ENCODE peak calls at places on chromosomes 4 and X, in five cellular contexts. N, H, B, M and Q are unnamed samples. For H3K4me1, the result is how much of the 10 kb centered on the place peaks cover.

GRCh38 chr4:8053688-8054449 is 104.7 kb downstream of the ABLIM2 start:
- DNase-seq in N (no peak), H (no peak), B (no peak), M (no peak), Q (no peak)

GRCh38 chr4:156805696-156806095 is 165.9 kb downstream of the PDGFC start:
- DNase-seq in N (no peak), H (no peak), B (peak), M (no peak), Q (no peak)

GRCh38 chr4:60724623-60725022 is 475.5 kb upstream of the ADGRL3 start:
- DNase-seq in N (no peak), H (peak), B (no peak), M (no peak), Q (no peak)

GRCh38 chr4:126850286-126850685 is 782.5 kb upstream of the INTU start:
- DNase-seq in N (no peak), H (no peak), B (peak), M (no peak), Q (no peak)

GRCh38 chr4:20338841-20339240 is 87.1 kb downstream of the SLIT2 start:
- DNase-seq in N (no peak), H (no peak), B (no peak), M (no peak), Q (no peak)

GRCh38 chrX:103688949-103689348 is 2.5 kb upstream of the MORF4L2 start:
- DNase-seq in N (no peak), H (no peak), B (peak), M (peak), Q (no peak)

GRCh38 chrX:115178473-115178872 is 10.7 kb upstream of the RBMXL3 start:
- DNase-seq in N (no peak), H (no peak), B (no peak), M (no peak), Q (no peak)

GRCh38 chr4:46392421-46392820 is 2.5 kb upstream of the GABRA2 start:
- DNase-seq in N (no peak), H (no peak), B (no peak), M (no peak), Q (no peak)

GRCh38 chr4:71486550-71487323 is 147.9 kb downstream of the SLC4A4 start:
- DNase-seq in N (no peak), H (no peak), B (no peak), M (no peak), Q (no peak)

GRCh38 chr4:2457481-2458295 is 11.2 kb upstream of the RNF4 start:
- DNase-seq in N (peak), H (no peak), B (no peak), M (no peak), Q (no peak)

GRCh38 chrX:152259150-152259549 is 120.8 kb upstream of the MAGEA10 start:
- DNase-seq in N (no peak), H (peak), B (no peak), M (no peak), Q (no peak)

GRCh38 chr4:187608001-187608421 is 387.6 kb upstream of the ZFP42 start:
- DNase-seq in N (no peak), H (no peak), B (no peak), M (no peak), Q (no peak)

GRCh38 chr4:80221161-80221560 is 23.9 kb downstream of the PRDM8 start:
- DNase-seq in N (no peak), H (no peak), B (no peak), M (no peak), Q (no peak)

GRCh38 chrX:22950278-22951266 is 49.2 kb upstream of the DDX53 start:
- DNase-seq in N (peak), H (no peak), B (peak), M (no peak), Q (no peak)

GRCh38 chr4:5887011-5887360 is 5.9 kb downstream of the CRMP1 start:
- DNase-seq in N (no peak), H (no peak), B (no peak), M (no peak), Q (no peak)

GRCh38 chr4:139762715-139763114 is 97.1 kb downstream of the MGST2 start:
- DNase-seq in N (no peak), H (peak), B (no peak), M (no peak), Q (no peak)

GRCh38 chr4:123616970-123617392 is 220.4 kb downstream of the SPRY1 start:
- DNase-seq in N (no peak), H (peak), B (peak), M (peak), Q (peak)

GRCh38 chr4:1003271-1004070 is 8.0 kb upstream of the FGFRL1 start:
- DNase-seq in N (peak), H (no peak), B (no peak), M (no peak), Q (no peak)

GRCh38 chr4:143335979-143336827 is 473 bp upstream of the GAB1 start:
- DNase-seq in N (peak), H (peak), B (peak), M (no peak), Q (peak)

GRCh38 chr4:95742872-95743271 is 97.0 kb upstream of the PDHA2 start:
- DNase-seq in N (no peak), H (no peak), B (peak), M (no peak), Q (no peak)

GRCh38 chr4:10457255-10457801 is at the start of gene ZNF518B:
- DNase-seq in N (peak), H (peak), B (no peak), M (peak), Q (peak)

GRCh38 chr4:118711047-118711446 is 25.9 kb downstream of the METTL14 start:
- DNase-seq in N (no peak), H (no peak), B (no peak), M (no peak), Q (no peak)

GRCh38 chr4:55158957-55159356 is 33.6 kb upstream of the KDR start:
- DNase-seq in N (no peak), H (no peak), B (no peak), M (no peak), Q (no peak)

DNA sequence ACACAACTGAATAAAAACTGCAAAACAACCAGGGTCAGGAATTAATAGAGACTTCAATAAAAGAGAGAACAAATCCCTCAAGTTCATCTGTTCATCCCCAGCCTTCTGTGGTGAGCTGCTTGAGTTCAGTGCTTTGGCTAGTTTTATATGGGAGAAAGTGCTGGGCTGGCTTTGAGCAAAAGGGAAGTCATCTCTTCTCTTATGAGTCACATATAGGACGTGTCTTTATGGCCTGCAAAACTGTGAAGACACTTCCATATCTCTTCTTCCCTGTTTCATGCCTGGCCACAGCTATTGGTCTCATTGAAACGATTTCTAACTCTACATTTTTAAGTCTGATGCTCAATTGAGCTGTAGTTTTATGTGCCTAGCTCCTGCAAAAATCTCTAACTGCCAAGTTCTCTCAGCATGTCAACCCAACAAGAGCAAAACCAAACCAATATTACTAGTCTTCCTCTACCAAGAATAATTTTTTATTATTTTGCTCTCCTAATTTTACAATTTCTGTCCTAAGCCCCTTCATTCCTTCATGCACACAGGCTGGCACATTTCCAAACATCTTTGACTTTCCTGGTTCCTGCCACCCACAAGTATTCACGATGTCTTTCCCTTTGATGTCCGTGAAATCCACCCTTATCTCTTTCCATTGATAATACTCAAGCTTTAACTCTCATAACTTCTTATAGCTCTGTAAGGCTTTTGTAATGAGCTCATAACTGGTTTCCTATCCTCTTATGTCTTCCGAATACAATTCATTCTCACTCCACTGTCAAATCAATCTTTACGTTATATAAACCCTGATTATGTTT is 165.3 kb downstream of the BTC start:
- DNase-seq in N (no peak), H (no peak), B (no peak), M (no peak), Q (peak)
- H3K4me1 ChIP-seq in N (under half), H (under half), B (under half), M (under half), Q (under half)

GRCh38 chrX:133999013-133999705 is 13.8 kb upstream of the GPC3 start:
- DNase-seq in N (no peak), H (no peak), B (no peak), M (no peak), Q (no peak)
- H3K4me1 ChIP-seq in N (under half), H (under half), B (under half), M (under half), Q (under half)

DNA sequence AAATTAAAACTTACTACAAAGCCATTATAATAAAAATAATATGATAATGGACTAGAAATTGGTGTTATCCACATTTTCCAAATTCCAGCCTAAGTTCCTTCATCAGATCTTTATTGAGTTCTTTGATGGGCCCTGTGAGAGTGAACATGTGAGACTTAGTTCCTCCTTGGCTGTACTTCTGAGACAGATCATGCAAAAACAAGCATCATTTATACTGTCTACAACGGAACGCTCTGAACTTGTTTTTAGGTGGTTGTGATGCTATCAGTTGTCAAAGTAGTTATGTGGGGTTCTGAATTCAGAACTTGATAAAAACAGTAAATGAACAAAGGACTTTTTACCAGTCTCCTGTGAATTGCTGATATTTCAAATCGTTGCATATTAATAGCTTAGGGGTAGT is 48.9 kb downstream of the JADE3 start:
- DNase-seq in N (no peak), H (no peak), B (no peak), M (no peak), Q (no peak)
- H3K4me1 ChIP-seq in N (under half), H (under half), B (half or more), M (under half), Q (under half)

GRCh38 chr4:54063224-54063623 is 1.2 kb downstream of the CHIC2 start:
- DNase-seq in N (no peak), H (no peak), B (no peak), M (no peak), Q (no peak)

GRCh38 chr4:54064317-54065275 is at the start of gene CHIC2:
- DNase-seq in N (peak), H (peak), B (peak), M (peak), Q (peak)

GRCh38 chr4:54065282-54066087 is 1.1 kb upstream of the CHIC2 start:
- DNase-seq in N (no peak), H (no peak), B (no peak), M (no peak), Q (no peak)

GRCh38 chr4:54062392-54062791 is 2.0 kb downstream of the CHIC2 start:
- DNase-seq in N (no peak), H (no peak), B (no peak), M (no peak), Q (no peak)

GRCh38 chr4:54063737-54064316 is 578 bp downstream of the CHIC2 start:
- DNase-seq in N (peak), H (peak), B (peak), M (peak), Q (peak)
- H3K4me1 ChIP-seq in N (under half), H (under half), B (under half), M (under half), Q (under half)

DNA sequence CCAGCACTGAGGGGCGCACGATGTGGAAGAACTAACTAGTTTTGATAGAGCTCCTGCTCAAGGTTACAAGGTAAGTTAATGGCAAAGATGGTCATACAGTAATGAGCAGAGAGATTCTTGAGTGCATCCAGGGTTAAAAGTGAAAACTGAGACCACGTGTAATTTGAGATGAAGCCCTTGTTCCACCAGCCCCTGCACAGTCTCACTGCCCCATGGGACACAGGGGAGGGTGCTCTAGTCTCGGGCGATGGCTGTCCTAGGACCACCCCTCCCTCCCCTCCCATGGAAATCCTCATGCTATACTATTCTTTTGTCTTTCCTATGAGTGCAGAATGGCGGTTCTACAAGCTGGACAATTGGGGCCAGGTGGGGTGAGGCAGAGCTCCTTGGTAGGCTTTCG is 1.8 kb downstream of the G6PD start:
- DNase-seq in N (no peak), H (no peak), B (no peak), M (no peak), Q (no peak)
- H3K4me1 ChIP-seq in N (under half), H (under half), B (under half), M (under half), Q (under half)

GRCh38 chr4:26052663-26053534 is 138.9 kb downstream of the SMIM20 start:
- DNase-seq in N (no peak), H (no peak), B (no peak), M (no peak), Q (no peak)
- H3K4me1 ChIP-seq in N (under half), H (under half), B (under half), M (under half), Q (under half)

GRCh38 chrX:1392376-1393130 is 640 bp upstream of the SLC25A6 start:
- DNase-seq in N (peak), H (peak), B (peak), M (no peak), Q (peak)
- H3K4me1 ChIP-seq in N (under half), H (under half), B (under half), M (under half), Q (under half)